ENCODE peak calls at places on chromosomes 5 and 9, in ten cellular contexts. One of them, this sample, is unnamed.

GRCh38 chr9:137232101-137232500 is 1.4 kb downstream of the SLC34A3 start:
- DNase-seq in hepatocyte: no peak
- DNase-seq in right lobe of liver: no peak
- DNase-seq in mesenchymal stem cell: no peak
- DNase-seq in ovary: no peak
- DNase-seq in Peyer's patch: no peak
- DNase-seq in BE2C: no peak
- DNase-seq in tibial artery: no peak
- DNase-seq in sigmoid colon: no peak
- DNase-seq in uterus: no peak
- DNase-seq in this sample: no peak

GRCh38 chr5:80654054-80654390 is 430 bp upstream of the MSH3 start:
- DNase-seq in BE2C: no peak
- DNase-seq in right lobe of liver: peak; percentile 53
- DNase-seq in uterus: no peak
- DNase-seq in ovary: no peak
- DNase-seq in tibial artery: no peak
- DNase-seq in Peyer's patch: peak; percentile 81
- DNase-seq in mesenchymal stem cell: no peak
- DNase-seq in sigmoid colon: no peak
- DNase-seq in hepatocyte: peak; percentile 49
- DNase-seq in this sample: no peak

GRCh38 chr5:160926428-160926827 is 74.4 kb upstream of the ATP10B start:
- DNase-seq in Peyer's patch: peak; percentile 72
- DNase-seq in hepatocyte: no peak
- DNase-seq in sigmoid colon: no peak
- DNase-seq in tibial artery: no peak
- DNase-seq in BE2C: no peak
- DNase-seq in uterus: no peak
- DNase-seq in mesenchymal stem cell: no peak
- DNase-seq in ovary: no peak
- DNase-seq in right lobe of liver: no peak
- DNase-seq in this sample: no peak

GRCh38 chr9:99748251-99748650 is 73.4 kb upstream of the NR4A3 start:
- DNase-seq in right lobe of liver: no peak
- DNase-seq in BE2C: no peak
- DNase-seq in tibial artery: no peak
- DNase-seq in hepatocyte: no peak
- DNase-seq in sigmoid colon: no peak
- DNase-seq in mesenchymal stem cell: peak; percentile 13
- DNase-seq in uterus: no peak
- DNase-seq in Peyer's patch: no peak
- DNase-seq in ovary: no peak
- DNase-seq in this sample: no peak

GRCh38 chr5:52269395-52269794 is 518.3 kb upstream of the ITGA1 start:
- DNase-seq in sigmoid colon: no peak
- DNase-seq in right lobe of liver: no peak
- DNase-seq in Peyer's patch: no peak
- DNase-seq in mesenchymal stem cell: no peak
- DNase-seq in BE2C: no peak
- DNase-seq in hepatocyte: no peak
- DNase-seq in uterus: no peak
- DNase-seq in ovary: no peak
- DNase-seq in tibial artery: no peak
- DNase-seq in this sample: no peak

GRCh38 chr5:22835630-22836029 is 17.5 kb downstream of the CDH12 start:
- DNase-seq in mesenchymal stem cell: no peak
- DNase-seq in sigmoid colon: no peak
- DNase-seq in right lobe of liver: no peak
- DNase-seq in hepatocyte: no peak
- DNase-seq in Peyer's patch: no peak
- DNase-seq in BE2C: peak; percentile 6
- DNase-seq in uterus: no peak
- DNase-seq in ovary: no peak
- DNase-seq in tibial artery: no peak
- DNase-seq in this sample: no peak

GRCh38 chr5:64811050-64811640 is 42.4 kb downstream of the CWC27 start:
- DNase-seq in Peyer's patch: no peak
- DNase-seq in BE2C: peak; percentile 8
- DNase-seq in ovary: no peak
- DNase-seq in uterus: no peak
- DNase-seq in sigmoid colon: no peak
- DNase-seq in tibial artery: no peak
- DNase-seq in right lobe of liver: no peak
- DNase-seq in hepatocyte: peak; percentile 56
- DNase-seq in mesenchymal stem cell: peak; percentile 71
- DNase-seq in this sample: no peak

GRCh38 chr5:106454651-106455415 is 1215.9 kb downstream of the EFNA5 start:
- DNase-seq in uterus: no peak
- DNase-seq in BE2C: peak; percentile 27
- DNase-seq in right lobe of liver: no peak
- DNase-seq in ovary: no peak
- DNase-seq in Peyer's patch: no peak
- DNase-seq in mesenchymal stem cell: peak; percentile 47
- DNase-seq in hepatocyte: peak; percentile 40
- DNase-seq in sigmoid colon: no peak
- DNase-seq in tibial artery: no peak
- DNase-seq in this sample: no peak

GRCh38 chr9:136186386-136186785 is 18.5 kb downstream of the LHX3 start:
- DNase-seq in mesenchymal stem cell: no peak
- DNase-seq in tibial artery: no peak
- DNase-seq in hepatocyte: no peak
- DNase-seq in Peyer's patch: no peak
- DNase-seq in ovary: no peak
- DNase-seq in sigmoid colon: no peak
- DNase-seq in right lobe of liver: no peak
- DNase-seq in BE2C: peak; percentile 4
- DNase-seq in uterus: no peak
- DNase-seq in this sample: no peak

GRCh38 chr9:118594428-118594827 is 774.8 kb downstream of the BRINP1 start:
- DNase-seq in ovary: no peak
- DNase-seq in uterus: no peak
- DNase-seq in sigmoid colon: no peak
- DNase-seq in right lobe of liver: no peak
- DNase-seq in Peyer's patch: no peak
- DNase-seq in hepatocyte: no peak
- DNase-seq in BE2C: no peak
- DNase-seq in tibial artery: no peak
- DNase-seq in mesenchymal stem cell: no peak
- DNase-seq in this sample: no peak
- H3K9me3 ChIP-seq in ovary: no peaks in the 10 kb centered on the region
- H3K9me3 ChIP-seq in uterus: no peaks in the 10 kb centered on the region
- H3K9me3 ChIP-seq in sigmoid colon: no peaks in the 10 kb centered on the region
- H3K9me3 ChIP-seq in right lobe of liver: no peaks in the 10 kb centered on the region
- H3K9me3 ChIP-seq in Peyer's patch: no peaks in the 10 kb centered on the region
- H3K9me3 ChIP-seq in hepatocyte: no peaks in the 10 kb centered on the region
- H3K9me3 ChIP-seq in BE2C: no peaks in the 10 kb centered on the region
- H3K9me3 ChIP-seq in tibial artery: no peaks in the 10 kb centered on the region
- H3K9me3 ChIP-seq in mesenchymal stem cell: no peaks in the 10 kb centered on the region
- H3K9me3 ChIP-seq in this sample: no peaks in the 10 kb centered on the region

GRCh38 chr9:96758845-96759673 is 18.8 kb downstream of the ZNF510 start:
- DNase-seq in ovary: no peak
- DNase-seq in sigmoid colon: no peak
- DNase-seq in hepatocyte: no peak
- DNase-seq in right lobe of liver: no peak
- DNase-seq in mesenchymal stem cell: peak; percentile 25
- DNase-seq in BE2C: no peak
- DNase-seq in uterus: no peak
- DNase-seq in Peyer's patch: no peak
- DNase-seq in tibial artery: no peak
- DNase-seq in this sample: no peak

GRCh38 chr9:96766199-96766598 is 11.7 kb downstream of the ZNF510 start:
- DNase-seq in tibial artery: no peak
- DNase-seq in hepatocyte: no peak
- DNase-seq in BE2C: no peak
- DNase-seq in uterus: no peak
- DNase-seq in right lobe of liver: no peak
- DNase-seq in sigmoid colon: no peak
- DNase-seq in mesenchymal stem cell: no peak
- DNase-seq in ovary: no peak
- DNase-seq in Peyer's patch: no peak
- DNase-seq in this sample: no peak

DNA sequence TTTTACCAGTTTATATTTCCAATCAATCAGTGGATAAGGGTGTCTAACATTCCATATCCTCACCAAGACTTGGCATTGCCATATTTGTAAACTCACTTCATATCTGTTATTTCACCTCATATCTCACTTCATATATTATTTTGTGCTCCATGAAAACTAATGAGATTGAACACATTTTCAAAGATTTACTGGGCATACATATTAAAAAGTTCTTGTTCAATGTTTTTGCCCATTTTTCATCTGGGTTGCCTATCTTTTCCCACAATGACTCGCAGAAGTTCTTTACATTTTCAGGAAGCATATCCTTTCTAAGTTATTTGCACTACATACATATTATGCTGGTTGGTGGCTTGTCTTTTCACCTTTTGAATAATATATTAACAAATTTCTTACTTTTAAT is 15.3 kb downstream of the ZNF510 start:
- DNase-seq in hepatocyte: no peak
- DNase-seq in Peyer's patch: no peak
- DNase-seq in right lobe of liver: no peak
- DNase-seq in tibial artery: no peak
- DNase-seq in sigmoid colon: no peak
- DNase-seq in uterus: no peak
- DNase-seq in BE2C: no peak
- DNase-seq in mesenchymal stem cell: no peak
- DNase-seq in ovary: no peak
- DNase-seq in this sample: no peak
- H3K9me3 ChIP-seq in hepatocyte: peaks cover 100% of the 10 kb centered on the region
- H3K9me3 ChIP-seq in Peyer's patch: peaks cover 17% of the 10 kb centered on the region
- H3K9me3 ChIP-seq in right lobe of liver: no peaks in the 10 kb centered on the region
- H3K9me3 ChIP-seq in tibial artery: peaks cover 91% of the 10 kb centered on the region
- H3K9me3 ChIP-seq in sigmoid colon: peaks cover 61% of the 10 kb centered on the region
- H3K9me3 ChIP-seq in uterus: peaks cover 3% of the 10 kb centered on the region
- H3K9me3 ChIP-seq in BE2C: no peaks in the 10 kb centered on the region
- H3K9me3 ChIP-seq in mesenchymal stem cell: peaks cover 96% of the 10 kb centered on the region
- H3K9me3 ChIP-seq in ovary: peaks cover 18% of the 10 kb centered on the region
- H3K9me3 ChIP-seq in this sample: peaks cover 100% of the 10 kb centered on the region

GRCh38 chr9:135129137-135129695 is 41.7 kb downstream of the OLFM1 start:
- DNase-seq in tibial artery: no peak
- DNase-seq in sigmoid colon: no peak
- DNase-seq in hepatocyte: no peak
- DNase-seq in uterus: no peak
- DNase-seq in ovary: no peak
- DNase-seq in mesenchymal stem cell: no peak
- DNase-seq in BE2C: no peak
- DNase-seq in right lobe of liver: no peak
- DNase-seq in Peyer's patch: no peak
- DNase-seq in this sample: no peak

GRCh38 chr9:135123735-135124134 is 36.3 kb downstream of the OLFM1 start:
- DNase-seq in uterus: no peak
- DNase-seq in mesenchymal stem cell: no peak
- DNase-seq in ovary: no peak
- DNase-seq in sigmoid colon: no peak
- DNase-seq in hepatocyte: no peak
- DNase-seq in Peyer's patch: no peak
- DNase-seq in BE2C: no peak
- DNase-seq in right lobe of liver: no peak
- DNase-seq in tibial artery: no peak
- DNase-seq in this sample: no peak

GRCh38 chr9:135128035-135128670 is 40.7 kb downstream of the OLFM1 start:
- DNase-seq in mesenchymal stem cell: no peak
- DNase-seq in ovary: no peak
- DNase-seq in sigmoid colon: no peak
- DNase-seq in tibial artery: no peak
- DNase-seq in Peyer's patch: no peak
- DNase-seq in uterus: no peak
- DNase-seq in hepatocyte: no peak
- DNase-seq in BE2C: peak; percentile 56
- DNase-seq in right lobe of liver: no peak
- DNase-seq in this sample: no peak

GRCh38 chr9:135123145-135123544 is 35.7 kb downstream of the OLFM1 start:
- DNase-seq in mesenchymal stem cell: no peak
- DNase-seq in hepatocyte: no peak
- DNase-seq in sigmoid colon: no peak
- DNase-seq in tibial artery: no peak
- DNase-seq in uterus: no peak
- DNase-seq in Peyer's patch: no peak
- DNase-seq in BE2C: no peak
- DNase-seq in right lobe of liver: no peak
- DNase-seq in ovary: no peak
- DNase-seq in this sample: no peak

DNA sequence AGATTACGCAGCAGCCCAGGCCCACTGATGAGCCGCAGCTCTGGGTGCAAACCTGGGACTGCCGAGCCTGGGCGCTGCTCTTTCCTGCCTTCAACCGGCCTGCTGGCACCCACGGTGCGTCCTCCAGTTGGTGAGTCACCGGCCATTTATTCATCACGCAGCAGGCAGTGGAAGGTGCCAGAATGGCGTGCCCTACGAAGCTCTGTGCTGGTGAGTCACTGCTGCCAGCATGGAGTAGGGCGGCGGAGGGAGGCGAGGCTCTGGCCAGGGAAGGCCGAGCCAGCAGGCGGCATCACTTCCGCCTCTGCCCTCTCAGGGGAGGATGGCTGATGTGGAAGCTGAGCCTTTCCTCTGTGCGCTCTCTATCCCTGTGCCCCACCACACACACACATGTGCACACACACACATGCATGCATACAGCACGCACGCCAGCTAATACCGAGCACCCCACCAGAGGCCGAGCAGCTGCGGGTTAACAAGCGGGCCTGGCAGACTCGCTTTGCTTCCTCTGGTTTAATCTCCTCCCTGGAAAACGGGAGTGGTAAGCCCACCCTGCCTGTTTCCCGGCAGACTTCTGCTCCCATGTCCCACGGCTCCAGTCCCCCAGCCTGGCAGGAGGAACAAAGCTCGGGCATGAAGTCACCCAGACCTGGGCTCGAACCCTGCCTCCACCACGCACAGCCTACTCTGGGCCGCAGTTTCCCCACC is 39.2 kb downstream of the OLFM1 start:
- DNase-seq in BE2C: peak; percentile 53
- DNase-seq in mesenchymal stem cell: no peak
- DNase-seq in uterus: no peak
- DNase-seq in hepatocyte: no peak
- DNase-seq in tibial artery: peak; percentile 77
- DNase-seq in sigmoid colon: no peak
- DNase-seq in Peyer's patch: no peak
- DNase-seq in right lobe of liver: no peak
- DNase-seq in ovary: no peak
- DNase-seq in this sample: no peak
- H3K9me3 ChIP-seq in BE2C: peaks cover 3% of the 10 kb centered on the region
- H3K9me3 ChIP-seq in mesenchymal stem cell: no peaks in the 10 kb centered on the region
- H3K9me3 ChIP-seq in uterus: no peaks in the 10 kb centered on the region
- H3K9me3 ChIP-seq in hepatocyte: no peaks in the 10 kb centered on the region
- H3K9me3 ChIP-seq in tibial artery: no peaks in the 10 kb centered on the region
- H3K9me3 ChIP-seq in sigmoid colon: no peaks in the 10 kb centered on the region
- H3K9me3 ChIP-seq in Peyer's patch: no peaks in the 10 kb centered on the region
- H3K9me3 ChIP-seq in right lobe of liver: no peaks in the 10 kb centered on the region
- H3K9me3 ChIP-seq in ovary: no peaks in the 10 kb centered on the region
- H3K9me3 ChIP-seq in this sample: peaks cover 9% of the 10 kb centered on the region

DNA sequence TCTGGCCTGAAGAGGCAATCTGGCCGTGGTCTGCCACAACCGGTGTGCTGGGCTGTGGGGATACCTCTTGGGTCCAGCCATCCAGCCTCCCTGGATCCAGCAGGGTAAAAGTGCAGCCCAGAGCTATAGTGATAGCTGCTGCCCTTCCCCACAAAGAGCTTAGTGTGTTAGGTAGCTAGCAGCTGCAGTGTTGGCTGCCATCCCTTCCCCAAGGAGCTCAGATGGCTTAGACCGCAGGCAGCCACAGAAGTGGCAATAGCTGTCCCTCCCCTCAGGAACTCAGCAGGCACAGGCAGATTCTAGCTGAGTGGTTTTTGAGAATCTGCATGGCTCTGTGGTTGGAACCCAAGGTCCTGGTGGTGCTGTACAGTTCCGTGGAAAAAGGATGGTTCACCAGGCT is 40.1 kb downstream of the GIN1 start:
- DNase-seq in uterus: no peak
- DNase-seq in tibial artery: no peak
- DNase-seq in sigmoid colon: no peak
- DNase-seq in BE2C: no peak
- DNase-seq in Peyer's patch: no peak
- DNase-seq in right lobe of liver: no peak
- DNase-seq in hepatocyte: no peak
- DNase-seq in ovary: no peak
- DNase-seq in mesenchymal stem cell: no peak
- DNase-seq in this sample: no peak
- H3K9me3 ChIP-seq in uterus: no peaks in the 10 kb centered on the region
- H3K9me3 ChIP-seq in tibial artery: peaks cover 68% of the 10 kb centered on the region
- H3K9me3 ChIP-seq in sigmoid colon: peaks cover 47% of the 10 kb centered on the region
- H3K9me3 ChIP-seq in BE2C: no peaks in the 10 kb centered on the region
- H3K9me3 ChIP-seq in Peyer's patch: no peaks in the 10 kb centered on the region
- H3K9me3 ChIP-seq in right lobe of liver: no peaks in the 10 kb centered on the region
- H3K9me3 ChIP-seq in hepatocyte: peaks cover 5% of the 10 kb centered on the region
- H3K9me3 ChIP-seq in ovary: peaks cover 4% of the 10 kb centered on the region
- H3K9me3 ChIP-seq in mesenchymal stem cell: peaks cover 84% of the 10 kb centered on the region
- H3K9me3 ChIP-seq in this sample: peaks cover 100% of the 10 kb centered on the region